ENCODE peak calls at places on chromosome 10, in eight cellular contexts. M is mesenchymal stem cell, J is NT2/D1, V is A549, H is upper lobe of right lung, I is astrocyte, F is tibial nerve, G is breast epithelium. K is an unnamed sample. For H3K4me1, the result is how much of the 10 kb centered on the place peaks cover.

GRCh38 chr10:113557389-113558321 is 4.8 kb downstream of the HABP2 start:
- DNase-seq in M (no peak), J (peak), V (no peak), H (no peak), I (no peak), F (no peak), G (no peak), K (no peak)

GRCh38 chr10:74011762-74012161 is 13.8 kb downstream of the VCL start:
- DNase-seq in M (peak), J (no peak), V (no peak), H (no peak), I (peak), F (peak), G (no peak), K (no peak)

GRCh38 chr10:57776688-57777432 is 490.8 kb downstream of the IPMK start:
- DNase-seq in M (no peak), J (no peak), V (no peak), H (no peak), I (no peak), F (no peak), G (no peak), K (no peak)

GRCh38 chr10:49117366-49117905 is 2.1 kb upstream of the VSTM4 start:
- DNase-seq in M (no peak), J (no peak), V (no peak), H (no peak), I (no peak), F (no peak), G (no peak), K (no peak)

GRCh38 chr10:132303361-132304115 is 4.2 kb downstream of the STK32C start:
- DNase-seq in M (no peak), J (no peak), V (no peak), H (peak), I (no peak), F (no peak), G (peak), K (no peak)

GRCh38 chr10:68435803-68436202 is 28.7 kb upstream of the RUFY2 start:
- DNase-seq in M (no peak), J (no peak), V (no peak), H (no peak), I (no peak), F (no peak), G (no peak), K (no peak)

GRCh38 chr10:124386186-124387077 is 32.3 kb downstream of the OAT start:
- DNase-seq in M (no peak), J (no peak), V (no peak), H (peak), I (no peak), F (no peak), G (no peak), K (no peak)

GRCh38 chr10:97673736-97674525 is 13.1 kb downstream of the AVPI1 start:
- DNase-seq in M (peak), J (no peak), V (no peak), H (no peak), I (peak), F (peak), G (no peak), K (no peak)

GRCh38 chr10:77165445-77166316 is 471.9 kb downstream of the KCNMA1 start:
- DNase-seq in M (peak), J (peak), V (peak), H (no peak), I (peak), F (peak), G (no peak), K (no peak)

GRCh38 chr10:13820591-13821377 is 234.0 kb downstream of the PRPF18 start:
- DNase-seq in M (no peak), J (no peak), V (no peak), H (no peak), I (no peak), F (no peak), G (no peak), K (no peak)

GRCh38 chr10:87546971-87547413 is 42.3 kb downstream of the MINPP1 start:
- DNase-seq in M (peak), J (no peak), V (no peak), H (peak), I (no peak), F (no peak), G (no peak), K (no peak)

GRCh38 chr10:72106896-72107295 is 18.5 kb upstream of the SPOCK2 start:
- DNase-seq in M (no peak), J (no peak), V (no peak), H (no peak), I (no peak), F (no peak), G (no peak), K (no peak)

GRCh38 chr10:72104472-72105097 is 16.2 kb upstream of the SPOCK2 start:
- DNase-seq in M (no peak), J (no peak), V (no peak), H (no peak), I (no peak), F (no peak), G (no peak), K (no peak)

GRCh38 chr10:72106154-72106849 is 18.0 kb upstream of the SPOCK2 start:
- DNase-seq in M (no peak), J (no peak), V (no peak), H (no peak), I (no peak), F (no peak), G (no peak), K (no peak)

GRCh38 chr10:72105098-72105475 is 16.7 kb upstream of the SPOCK2 start:
- DNase-seq in M (no peak), J (no peak), V (no peak), H (no peak), I (no peak), F (no peak), G (no peak), K (no peak)

DNA sequence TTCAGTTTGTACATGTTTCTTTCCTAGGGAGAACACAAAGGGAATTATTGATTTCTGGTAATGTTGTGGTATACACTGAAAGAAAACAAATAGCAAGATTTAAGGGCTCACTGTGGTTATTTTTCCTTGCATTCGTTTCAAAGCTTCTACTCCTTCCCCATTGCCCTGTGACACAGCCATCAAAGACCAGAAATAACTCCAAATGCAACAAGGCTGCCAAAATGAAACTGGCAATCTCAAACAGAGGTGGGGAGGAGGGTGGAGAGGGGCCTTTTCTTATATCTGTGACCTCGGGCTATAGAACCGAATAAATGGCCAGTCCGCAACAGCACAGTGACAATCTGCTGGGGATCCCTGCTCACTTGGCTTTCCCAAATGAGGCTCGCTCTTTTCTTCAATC is 17.3 kb upstream of the SPOCK2 start:
- DNase-seq in M (no peak), J (no peak), V (no peak), H (no peak), I (no peak), F (no peak), G (no peak), K (no peak)
- H3K4me1 ChIP-seq in M (under half), J (under half), V (under half), H (under half), I (under half), F (under half), G (under half), K (under half)

GRCh38 chr10:3876563-3876962 is 91.6 kb upstream of the KLF6 start:
- DNase-seq in M (no peak), J (no peak), V (no peak), H (no peak), I (no peak), F (no peak), G (no peak), K (no peak)

GRCh38 chr10:3875842-3876235 is 90.8 kb upstream of the KLF6 start:
- DNase-seq in M (no peak), J (no peak), V (no peak), H (no peak), I (no peak), F (no peak), G (no peak), K (no peak)

GRCh38 chr10:3877092-3878000 is 92.3 kb upstream of the KLF6 start:
- DNase-seq in M (no peak), J (no peak), V (no peak), H (no peak), I (no peak), F (no peak), G (no peak), K (no peak)

GRCh38 chr10:3873728-3874461 is 88.9 kb upstream of the KLF6 start:
- DNase-seq in M (peak), J (peak), V (peak), H (no peak), I (peak), F (no peak), G (no peak), K (no peak)

GRCh38 chr10:3874988-3875841 is 90.2 kb upstream of the KLF6 start:
- DNase-seq in M (no peak), J (no peak), V (no peak), H (no peak), I (no peak), F (peak), G (no peak), K (peak)
- H3K4me1 ChIP-seq in M (under half), J (under half), V (under half), H (under half), I (under half), F (under half), G (under half), K (under half)

GRCh38 chr10:79392020-79392398 is 44.7 kb downstream of the PPIF start:
- DNase-seq in M (no peak), J (no peak), V (no peak), H (peak), I (no peak), F (no peak), G (peak), K (no peak)
- H3K4me1 ChIP-seq in M (under half), J (under half), V (under half), H (under half), I (under half), F (under half), G (under half), K (under half)

GRCh38 chr10:34524369-34525091 is 290.6 kb downstream of the PARD3 start:
- DNase-seq in M (no peak), J (no peak), V (no peak), H (no peak), I (peak), F (no peak), G (no peak), K (no peak)

GRCh38 chr10:34526758-34527730 is 288.1 kb downstream of the PARD3 start:
- DNase-seq in M (peak), J (peak), V (peak), H (no peak), I (peak), F (no peak), G (no peak), K (no peak)

GRCh38 chr10:34526186-34526585 is 288.9 kb downstream of the PARD3 start:
- DNase-seq in M (peak), J (no peak), V (no peak), H (no peak), I (peak), F (no peak), G (no peak), K (no peak)

GRCh38 chr10:34530778-34531177 is 284.3 kb downstream of the PARD3 start:
- DNase-seq in M (no peak), J (no peak), V (no peak), H (no peak), I (no peak), F (no peak), G (no peak), K (no peak)

GRCh38 chr10:34528320-34528719 is 286.8 kb downstream of the PARD3 start:
- DNase-seq in M (peak), J (peak), V (peak), H (no peak), I (peak), F (no peak), G (no peak), K (no peak)
- H3K4me1 ChIP-seq in M (under half), J (under half), V (half or more), H (under half), I (under half), F (under half), G (under half), K (under half)

GRCh38 chr10:61655335-61655851 is 7.3 kb upstream of the CABCOCO1 start:
- DNase-seq in M (peak), J (no peak), V (no peak), H (no peak), I (no peak), F (no peak), G (no peak), K (no peak)
- H3K4me1 ChIP-seq in M (under half), J (under half), V (under half), H (under half), I (under half), F (under half), G (under half), K (under half)

DNA sequence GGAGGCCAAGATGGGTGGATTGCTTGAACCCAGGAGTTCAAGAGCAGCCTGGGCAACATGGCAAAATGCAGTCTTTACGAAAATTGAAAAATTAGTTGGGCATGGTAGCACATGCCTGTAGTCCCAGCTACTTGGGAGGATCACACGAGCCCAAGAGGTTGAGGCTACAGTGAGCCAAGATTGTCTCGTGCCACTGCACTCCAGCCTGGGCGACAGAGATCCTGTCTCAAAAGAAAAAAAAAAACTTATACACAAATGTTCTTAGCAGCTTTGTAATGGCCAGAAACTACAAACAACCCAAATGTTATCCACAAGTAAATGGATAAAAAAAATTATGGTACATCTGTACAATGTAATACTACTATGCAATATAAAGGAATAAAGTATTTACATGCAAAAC is 12.6 kb downstream of the NT5C2 start:
- DNase-seq in M (no peak), J (no peak), V (no peak), H (no peak), I (no peak), F (no peak), G (no peak), K (no peak)
- H3K4me1 ChIP-seq in M (under half), J (under half), V (under half), H (under half), I (under half), F (half or more), G (under half), K (under half)